ENCODE peak calls at places on chromosomes 16 and 17, in six cellular contexts. C is CD8-positive, alpha-beta T cell; L is OCI-LY7; U is H9; T is body of pancreas; I is heart left ventricle. S is an unnamed sample. For H3K9me3, the result is how much of the 10 kb centered on the place peaks cover.

GRCh38 chr16:54929090-54930033 is 1.3 kb upstream of the IRX5 start:
- DNase-seq in L (peak), U (peak), T (peak), I (peak), C (peak), S (peak)

GRCh38 chr16:72203401-72203800 is 31.4 kb upstream of the PMFBP1 start:
- DNase-seq in I (peak), U (no peak), L (peak), C (no peak), T (no peak), S (peak)

GRCh38 chr17:43020789-43021738 is 1.1 kb downstream of the VAT1 start:
- DNase-seq in C (peak), I (peak), T (peak), L (peak), U (peak), S (peak)

GRCh38 chr17:9409026-9409425 is 166.6 kb downstream of the STX8 start:
- DNase-seq in C (no peak), L (no peak), U (no peak), T (peak), I (no peak), S (no peak)

GRCh38 chr17:45168991-45169752 is 7.5 kb downstream of the HEXIM2 start:
- DNase-seq in U (peak), C (no peak), L (no peak), I (no peak), T (no peak), S (no peak)

GRCh38 chr17:57524790-57525543 is 220.1 kb downstream of the CCDC182 start:
- DNase-seq in C (no peak), U (no peak), T (no peak), I (no peak), L (peak), S (no peak)

GRCh38 chr17:14359251-14359939 is 58.5 kb downstream of the HS3ST3B1 start:
- DNase-seq in I (no peak), L (peak), T (no peak), U (peak), C (peak), S (no peak)

GRCh38 chr17:21177854-21178600 is 35.9 kb downstream of the TMEM11 start:
- DNase-seq in L (no peak), T (no peak), I (no peak), U (peak), C (no peak), S (peak)

GRCh38 chr17:82278308-82278707 is 4.8 kb upstream of the CSNK1D start:
- DNase-seq in I (no peak), U (no peak), T (no peak), L (no peak), C (no peak), S (no peak)

GRCh38 chr17:83173997-83174858 is 94.8 kb downstream of the METRNL start:
- DNase-seq in I (peak), T (peak), L (peak), U (peak), C (peak), S (peak)

GRCh38 chr16:14125708-14126107 is 54.6 kb downstream of the MRTFB start:
- DNase-seq in I (no peak), L (no peak), U (no peak), C (no peak), T (no peak), S (no peak)

GRCh38 chr16:65410801-65411200 is 288.9 kb upstream of the CDH11 start:
- DNase-seq in C (no peak), L (no peak), U (no peak), I (no peak), T (no peak), S (no peak)

GRCh38 chr17:78179372-78179771 is 7.5 kb downstream of the TK1 start:
- DNase-seq in L (no peak), T (no peak), U (no peak), C (no peak), I (no peak), S (peak)

GRCh38 chr17:75110307-75110937 is 653 bp downstream of the ARMC7 start:
- DNase-seq in I (no peak), U (peak), T (peak), L (peak), C (no peak), S (no peak)

GRCh38 chr16:71927383-71927782 is 32.1 kb downstream of the IST1 start:
- DNase-seq in C (no peak), T (peak), I (peak), U (no peak), L (no peak), S (peak)

GRCh38 chr17:34562387-34562786 is 17.0 kb upstream of the TMEM132E start:
- DNase-seq in U (peak), C (no peak), T (no peak), I (no peak), L (peak), S (no peak)

GRCh38 chr16:53530046-53530445 is 27.0 kb upstream of the AKTIP start:
- DNase-seq in L (no peak), T (no peak), I (no peak), U (no peak), C (no peak), S (no peak)

GRCh38 chr16:11333696-11334095 is 11.6 kb upstream of the RMI2 start:
- DNase-seq in U (no peak), L (no peak), T (no peak), C (no peak), I (no peak), S (no peak)

GRCh38 chr17:34769899-34770298 is 190.5 kb downstream of the TMEM132E start:
- DNase-seq in C (no peak), U (no peak), T (no peak), L (no peak), I (no peak), S (no peak)

GRCh38 chr17:78397681-78398101 is 19.2 kb downstream of the PGS1 start:
- DNase-seq in I (peak), U (no peak), L (no peak), C (no peak), T (no peak), S (no peak)

GRCh38 chr16:31079342-31079944 is 5.2 kb downstream of the ZNF646 start:
- DNase-seq in T (no peak), C (no peak), U (no peak), L (no peak), I (no peak), S (no peak)
- H3K9me3 ChIP-seq in T (under half), C (under half), U (under half), L (under half), I (under half), S (under half)

DNA sequence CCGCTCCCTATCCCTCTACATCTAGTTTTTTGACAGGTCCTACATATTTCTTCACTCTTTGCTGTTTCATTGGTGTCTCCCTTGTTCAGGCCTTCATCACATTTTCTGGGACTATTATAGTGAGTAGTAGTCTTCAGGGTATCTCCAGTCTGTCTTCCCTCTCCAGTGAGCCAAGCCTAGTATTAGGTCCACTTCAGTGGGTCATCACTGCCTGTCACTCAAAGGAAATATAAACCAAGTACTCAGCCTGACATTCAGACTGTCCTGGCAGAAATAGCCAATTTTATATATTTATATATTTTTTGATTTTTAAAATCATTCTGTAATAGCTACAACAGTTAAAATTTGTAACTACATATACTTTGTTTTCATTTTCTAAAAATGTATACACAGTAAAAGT is 137.8 kb downstream of the CYB561 start:
- DNase-seq in L (no peak), T (no peak), C (no peak), U (no peak), I (no peak), S (no peak)
- TF ChIP-seq CTCF in L (no peak), T (no peak), C (no peak), U (no peak), I (no peak), S (no peak)

GRCh38 chr16:81588326-81589081 is 143.9 kb downstream of the CMIP start:
- DNase-seq in T (no peak), U (no peak), C (no peak), L (no peak), I (no peak), S (no peak)

GRCh38 chr16:81586976-81587625 is 142.5 kb downstream of the CMIP start:
- DNase-seq in T (no peak), I (no peak), C (no peak), U (no peak), L (no peak), S (no peak)

GRCh38 chr16:81586421-81586820 is 141.8 kb downstream of the CMIP start:
- DNase-seq in C (no peak), T (no peak), I (no peak), U (no peak), L (no peak), S (no peak)

GRCh38 chr16:81585785-81586184 is 141.2 kb downstream of the CMIP start:
- DNase-seq in C (no peak), I (no peak), L (no peak), T (no peak), U (peak), S (no peak)

DNA sequence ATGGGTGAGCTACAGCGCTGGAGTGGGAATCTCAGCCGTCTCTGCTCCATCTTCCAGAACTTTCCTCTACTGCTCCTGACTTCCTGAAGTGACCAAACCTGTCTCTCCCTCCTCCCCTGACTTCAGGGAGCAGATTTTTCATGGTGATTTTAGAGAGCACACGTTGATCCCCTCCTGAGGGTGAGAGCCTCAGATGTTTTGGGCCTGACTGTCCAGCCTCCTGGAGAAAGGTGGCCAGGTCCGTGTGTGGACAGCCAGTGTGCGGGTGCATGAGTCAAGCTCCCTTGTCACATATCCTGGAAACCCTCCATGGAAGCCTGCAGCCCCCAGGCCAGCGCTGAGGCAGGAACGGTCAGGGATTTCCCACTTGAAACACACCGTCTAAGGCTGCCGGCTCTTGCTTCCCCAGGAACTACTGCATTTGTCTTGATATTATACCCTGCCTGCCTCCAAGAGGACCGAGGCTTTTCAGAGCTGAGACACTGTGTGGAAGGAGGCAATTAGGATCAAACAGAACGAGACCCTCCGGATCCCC is 143.1 kb downstream of the CMIP start:
- DNase-seq in T (no peak), U (no peak), L (no peak), C (no peak), I (no peak), S (no peak)
- H3K9me3 ChIP-seq in T (under half), U (under half), L (under half), C (under half), I (under half), S (under half)

DNA sequence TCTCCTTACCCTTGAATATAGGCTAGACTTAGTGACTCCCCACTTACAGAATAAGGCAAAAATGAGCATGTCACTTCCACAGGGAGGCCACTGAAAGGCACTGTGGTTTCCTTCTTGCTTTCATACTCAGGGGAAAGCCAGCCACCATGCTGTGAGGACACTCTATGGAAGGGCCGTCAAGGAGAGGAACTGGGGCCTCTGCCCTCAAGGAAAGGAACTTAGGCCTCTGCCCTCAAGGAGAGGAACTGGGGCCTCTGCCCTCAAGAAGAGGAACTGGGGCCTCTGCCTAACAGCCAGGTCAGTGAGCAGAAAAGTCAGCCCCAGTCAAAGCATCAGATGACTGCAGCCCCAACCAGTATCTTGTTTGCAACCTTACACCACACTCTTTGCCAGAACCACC is 30.1 kb downstream of the VPS35 start:
- DNase-seq in L (peak), C (no peak), U (no peak), T (no peak), I (peak), S (peak)
- TF ChIP-seq CTCF in L (no peak), C (no peak), U (no peak), T (no peak), I (no peak), S (no peak)

GRCh38 chr17:80374039-80374731 is 40.8 kb upstream of the ENDOV start:
- DNase-seq in L (no peak), U (no peak), C (no peak), I (no peak), T (no peak), S (no peak)

GRCh38 chr17:80374732-80375118 is 40.2 kb upstream of the ENDOV start:
- DNase-seq in L (no peak), U (no peak), I (no peak), C (no peak), T (no peak), S (no peak)

GRCh38 chr17:80377798-80378197 is 37.2 kb upstream of the ENDOV start:
- DNase-seq in L (no peak), U (no peak), T (no peak), C (no peak), I (no peak), S (peak)

GRCh38 chr17:80375186-80375585 is 39.8 kb upstream of the ENDOV start:
- DNase-seq in T (no peak), C (no peak), L (no peak), U (no peak), I (no peak), S (no peak)

GRCh38 chr17:80376531-80376930 is 38.4 kb upstream of the ENDOV start:
- DNase-seq in L (no peak), U (no peak), T (no peak), I (no peak), C (no peak), S (no peak)
- H3K9me3 ChIP-seq in L (under half), U (under half), T (under half), I (under half), C (under half), S (under half)

GRCh38 chr16:69532761-69533459 is 32.9 kb upstream of the NFAT5 start:
- DNase-seq in L (no peak), I (no peak), T (no peak), U (no peak), C (no peak), S (no peak)
- TF ChIP-seq CTCF in L (no peak), I (no peak), T (no peak), U (peak), C (no peak), S (no peak)

DNA sequence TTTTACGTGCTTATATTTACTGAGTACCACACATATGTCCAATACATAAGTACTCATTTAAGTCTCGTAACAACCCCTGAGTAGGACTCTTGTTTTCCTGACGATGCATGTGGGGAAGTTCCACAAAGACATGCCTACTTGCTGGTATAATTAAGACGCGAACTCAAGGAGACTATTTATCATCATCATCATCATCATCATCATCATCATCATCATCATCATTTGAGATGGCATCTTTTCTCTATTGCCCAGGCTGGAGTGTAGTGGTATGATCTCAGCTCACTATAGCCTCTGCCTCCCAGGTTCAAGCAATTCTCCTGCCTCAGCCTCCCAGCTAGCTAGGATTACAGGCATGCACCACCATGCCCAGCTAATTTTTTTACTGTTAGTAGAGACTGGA is 809.9 kb upstream of the EEF2KMT start:
- DNase-seq in U (no peak), C (no peak), L (no peak), T (no peak), I (no peak), S (no peak)
- H3K9me3 ChIP-seq in U (under half), C (under half), L (under half), T (under half), I (under half), S (under half)

GRCh38 chr16:81263470-81264200 is 25.1 kb downstream of the BCO1 start:
- DNase-seq in T (peak), I (peak), C (no peak), L (no peak), U (no peak), S (peak)
- TF ChIP-seq CTCF in T (no peak), I (no peak), C (no peak), L (peak), U (peak), S (no peak)

GRCh38 chr16:31149332-31149731 is 534 bp downstream of the PRSS36 start:
- DNase-seq in L (no peak), I (no peak), U (no peak), T (no peak), C (no peak), S (no peak)

GRCh38 chr16:31148281-31148728 is 1.6 kb downstream of the PRSS36 start:
- DNase-seq in C (no peak), T (peak), L (no peak), U (peak), I (no peak), S (no peak)

GRCh38 chr16:31148896-31149295 is 970 bp downstream of the PRSS36 start:
- DNase-seq in C (no peak), L (no peak), U (no peak), I (no peak), T (no peak), S (no peak)

GRCh38 chr16:31145398-31145990 is 4.4 kb downstream of the PRSS36 start:
- DNase-seq in L (no peak), T (no peak), I (no peak), U (no peak), C (no peak), S (no peak)

GRCh38 chr16:31147574-31147973 is 2.3 kb downstream of the PRSS36 start:
- DNase-seq in C (no peak), L (no peak), U (no peak), T (no peak), I (no peak), S (no peak)
- H3K9me3 ChIP-seq in C (under half), L (under half), U (under half), T (under half), I (under half), S (under half)

S was measured in adrenal gland.